ENCODE peak calls at places on chromosomes 6 and 20, in four cellular contexts. G is HepG2; X is GM03348; N is stimulated activated CD4-positive, alpha-beta T cell treated with anti-CD3 and anti-CD28 coated beads, TNF-alpha, amount 100 ng/mL, for 24 hours. R is an unnamed sample.

GRCh38 chr6:154450498-154450897 is 60.0 kb downstream of the CNKSR3 start:
- DNase-seq in G (no peak), X (no peak), N (no peak), R (no peak)

GRCh38 chr6:36822506-36823269 is 16.6 kb downstream of the CPNE5 start:
- DNase-seq in G (no peak), X (no peak), N (no peak), R (peak)

GRCh38 chr6:52317841-52318581 is 33.5 kb upstream of the MCM3 start:
- DNase-seq in G (peak), X (peak), N (no peak), R (no peak)

GRCh38 chr6:41370488-41371111 is 35.2 kb downstream of the NCR2 start:
- DNase-seq in G (no peak), X (no peak), N (no peak), R (peak)

GRCh38 chr6:158707826-158708225 is 58.0 kb downstream of the SYTL3 start:
- DNase-seq in G (no peak), X (no peak), N (no peak), R (peak)

GRCh38 chr6:125363360-125364121 is 61.8 kb upstream of the HDDC2 start:
- DNase-seq in G (peak), X (peak), N (no peak), R (peak)

GRCh38 chr6:166411271-166411670 is 28.5 kb upstream of the MPC1 start:
- DNase-seq in G (no peak), X (no peak), N (no peak), R (no peak)

GRCh38 chr6:46983007-46983411 is 59.1 kb downstream of the ADGRF1 start:
- DNase-seq in G (no peak), X (peak), N (no peak), R (peak)

GRCh38 chr6:7311920-7312615 is 931 bp downstream of the SSR1 start:
- DNase-seq in G (peak), X (no peak), N (no peak), R (no peak)

GRCh38 chr6:110430236-110430635 is 14.9 kb upstream of the DDO start:
- DNase-seq in G (no peak), X (no peak), N (no peak), R (peak)

GRCh38 chr20:9689041-9689440 is 149.8 kb downstream of the PAK5 start:
- DNase-seq in G (no peak), X (no peak), N (no peak), R (no peak)

GRCh38 chr6:55963301-55963700 is 87.9 kb upstream of the BMP5 start:
- DNase-seq in G (peak), X (no peak), N (no peak), R (no peak)

GRCh38 chr6:111663692-111664564 is 58.2 kb upstream of the TRAF3IP2 start:
- DNase-seq in G (no peak), X (peak), N (no peak), R (peak)

R was measured in ELF-1.